ENCODE peak calls at places on chromosome 22, in ten cellular contexts. B, X, P, F, M, U, I, L, W and C are unnamed samples.

GRCh38 chr22:19825016-19825339 is 29.7 kb downstream of the GNB1L start:
- DNase-seq in B (peak), X (no peak), P (no peak), F (no peak), M (no peak), U (no peak), I (no peak), L (no peak), W (peak), C (no peak)

GRCh38 chr22:19455585-19456370 is 8.3 kb upstream of the C22orf39 start:
- DNase-seq in B (no peak), X (no peak), P (no peak), F (no peak), M (peak), U (no peak), I (no peak), L (no peak), W (no peak), C (no peak)

GRCh38 chr22:19178065-19178658 is 374 bp downstream of the SLC25A1 start:
- DNase-seq in B (no peak), X (no peak), P (no peak), F (peak), M (no peak), U (peak), I (peak), L (no peak), W (peak), C (no peak)

GRCh38 chr22:27970596-27971220 is 51.7 kb upstream of the PITPNB start:
- DNase-seq in B (no peak), X (no peak), P (no peak), F (no peak), M (no peak), U (no peak), I (no peak), L (no peak), W (no peak), C (no peak)

GRCh38 chr22:19958083-19959042 is 16.7 kb upstream of the TXNRD2 start:
- DNase-seq in B (no peak), X (no peak), P (no peak), F (peak), M (no peak), U (no peak), I (no peak), L (peak), W (no peak), C (no peak)

GRCh38 chr22:38782402-38783094 is 11.4 kb downstream of the DNAL4 start:
- DNase-seq in B (no peak), X (no peak), P (no peak), F (no peak), M (peak), U (no peak), I (no peak), L (no peak), W (no peak), C (no peak)

GRCh38 chr22:40396882-40397281 is 26.5 kb downstream of the SGSM3 start:
- DNase-seq in B (peak), X (no peak), P (no peak), F (no peak), M (peak), U (no peak), I (peak), L (peak), W (peak), C (peak)

GRCh38 chr22:30178180-30179126 is 68.1 kb downstream of the LIF start:
- DNase-seq in B (no peak), X (no peak), P (peak), F (no peak), M (no peak), U (no peak), I (no peak), L (no peak), W (no peak), C (no peak)

GRCh38 chr22:27866136-27867091 is 52.6 kb downstream of the PITPNB start:
- DNase-seq in B (no peak), X (no peak), P (no peak), F (no peak), M (no peak), U (no peak), I (no peak), L (no peak), W (no peak), C (peak)

GRCh38 chr22:35708453-35708852 is 9.2 kb upstream of the APOL5 start:
- DNase-seq in B (no peak), X (no peak), P (no peak), F (no peak), M (peak), U (no peak), I (no peak), L (no peak), W (no peak), C (no peak)

GRCh38 chr22:29782061-29782845 is 15.1 kb downstream of the UQCR10 start:
- DNase-seq in B (no peak), X (no peak), P (no peak), F (peak), M (no peak), U (no peak), I (peak), L (no peak), W (peak), C (no peak)

GRCh38 chr22:35258144-35258988 is 1.1 kb downstream of the HMGXB4 start:
- DNase-seq in B (no peak), X (no peak), P (no peak), F (no peak), M (no peak), U (peak), I (no peak), L (no peak), W (peak), C (peak)

GRCh38 chr22:49583886-49584505 is 243.7 kb downstream of the BRD1 start:
- DNase-seq in B (no peak), X (no peak), P (no peak), F (no peak), M (no peak), U (no peak), I (no peak), L (peak), W (no peak), C (no peak)

GRCh38 chr22:28151241-28151640 is 232.2 kb upstream of the PITPNB start:
- DNase-seq in B (no peak), X (no peak), P (no peak), F (no peak), M (no peak), U (no peak), I (no peak), L (no peak), W (no peak), C (no peak)

GRCh38 chr22:25488244-25489020 is 76.0 kb upstream of the GRK3 start:
- DNase-seq in B (peak), X (peak), P (peak), F (peak), M (peak), U (no peak), I (peak), L (no peak), W (peak), C (peak)

GRCh38 chr22:31286360-31287255 is 5.7 kb downstream of the PIK3IP1 start:
- DNase-seq in B (no peak), X (no peak), P (no peak), F (no peak), M (no peak), U (peak), I (no peak), L (no peak), W (peak), C (no peak)

GRCh38 chr22:29139965-29140782 is 65.5 kb upstream of the EMID1 start:
- DNase-seq in B (no peak), X (no peak), P (no peak), F (no peak), M (no peak), U (no peak), I (no peak), L (no peak), W (no peak), C (no peak)

GRCh38 chr22:50670914-50671538 is 1.6 kb upstream of the SHANK3 start:
- DNase-seq in B (no peak), X (no peak), P (no peak), F (no peak), M (no peak), U (no peak), I (no peak), L (no peak), W (no peak), C (no peak)

GRCh38 chr22:20783844-20784723 is 10.2 kb downstream of the SERPIND1 start:
- DNase-seq in B (no peak), X (peak), P (peak), F (no peak), M (peak), U (peak), I (no peak), L (no peak), W (peak), C (peak)

GRCh38 chr22:22865311-22866072 is 22.1 kb upstream of the IGLL5 start:
- DNase-seq in B (no peak), X (no peak), P (no peak), F (no peak), M (no peak), U (peak), I (no peak), L (no peak), W (no peak), C (no peak)

GRCh38 chr22:46537221-46537945 is at the start of gene CELSR1:
- DNase-seq in B (no peak), X (no peak), P (no peak), F (peak), M (no peak), U (no peak), I (no peak), L (no peak), W (peak), C (no peak)

GRCh38 chr22:19853879-19854777 is 546 bp downstream of the GNB1L start:
- DNase-seq in B (peak), X (no peak), P (peak), F (no peak), M (no peak), U (peak), I (no peak), L (no peak), W (peak), C (no peak)

GRCh38 chr22:32650553-32651345 is 150.8 kb upstream of the TIMP3 start:
- DNase-seq in B (no peak), X (no peak), P (no peak), F (no peak), M (peak), U (no peak), I (no peak), L (no peak), W (no peak), C (no peak)

GRCh38 chr22:50206599-50206998 is 5.8 kb downstream of the SELENOO start:
- DNase-seq in B (no peak), X (no peak), P (no peak), F (peak), M (peak), U (peak), I (no peak), L (no peak), W (no peak), C (no peak)

GRCh38 chr22:20996598-20997535 is 5.1 kb downstream of the THAP7 start:
- DNase-seq in B (no peak), X (no peak), P (no peak), F (no peak), M (no peak), U (no peak), I (no peak), L (no peak), W (no peak), C (no peak)

GRCh38 chr22:29309332-29310064 is 3.0 kb downstream of the GAS2L1 start:
- DNase-seq in B (no peak), X (no peak), P (no peak), F (no peak), M (no peak), U (no peak), I (peak), L (peak), W (peak), C (no peak)

GRCh38 chr22:20229916-20230775 is 38.0 kb downstream of the RTN4R start:
- DNase-seq in B (no peak), X (no peak), P (no peak), F (no peak), M (no peak), U (no peak), I (no peak), L (no peak), W (no peak), C (no peak)

GRCh38 chr22:26835929-26836528 is 178.6 kb downstream of the MIAT start:
- DNase-seq in B (no peak), X (peak), P (peak), F (no peak), M (peak), U (peak), I (peak), L (no peak), W (peak), C (no peak)

GRCh38 chr22:23179381-23180294 is 671 bp upstream of the BCR start:
- DNase-seq in B (no peak), X (no peak), P (no peak), F (peak), M (no peak), U (peak), I (no peak), L (no peak), W (peak), C (no peak)

GRCh38 chr22:29230916-29231875 is 25.5 kb downstream of the EMID1 start:
- DNase-seq in B (no peak), X (no peak), P (no peak), F (peak), M (no peak), U (no peak), I (no peak), L (no peak), W (no peak), C (no peak)

GRCh38 chr22:20980523-20980922 is 1.6 kb upstream of the LZTR1 start:
- DNase-seq in B (no peak), X (no peak), P (no peak), F (no peak), M (no peak), U (no peak), I (no peak), L (no peak), W (no peak), C (no peak)

GRCh38 chr22:39207141-39208012 is 37.4 kb downstream of the PDGFB start:
- DNase-seq in B (no peak), X (no peak), P (no peak), F (no peak), M (no peak), U (no peak), I (peak), L (peak), W (no peak), C (no peak)

GRCh38 chr22:50713571-50714056 is 24.4 kb upstream of the ACR start:
- DNase-seq in B (no peak), X (no peak), P (no peak), F (peak), M (no peak), U (no peak), I (no peak), L (peak), W (no peak), C (no peak)

GRCh38 chr22:24435861-24436351 is 8.5 kb downstream of the ADORA2A start:
- DNase-seq in B (no peak), X (no peak), P (no peak), F (peak), M (peak), U (peak), I (no peak), L (no peak), W (no peak), C (no peak)

GRCh38 chr22:24437091-24437490 is 9.7 kb downstream of the ADORA2A start:
- DNase-seq in B (no peak), X (no peak), P (no peak), F (no peak), M (no peak), U (peak), I (no peak), L (no peak), W (no peak), C (no peak)

GRCh38 chr22:24440270-24440717 is 12.9 kb downstream of the ADORA2A start:
- DNase-seq in B (no peak), X (no peak), P (no peak), F (peak), M (no peak), U (no peak), I (no peak), L (no peak), W (no peak), C (no peak)

GRCh38 chr22:24436553-24436952 is 9.2 kb downstream of the ADORA2A start:
- DNase-seq in B (no peak), X (no peak), P (no peak), F (no peak), M (no peak), U (peak), I (no peak), L (no peak), W (no peak), C (no peak)

GRCh38 chr22:24437820-24438328 is 10.5 kb downstream of the ADORA2A start:
- DNase-seq in B (no peak), X (peak), P (no peak), F (no peak), M (no peak), U (peak), I (no peak), L (no peak), W (no peak), C (no peak)
- TF ChIP-seq CTCF in B (peak), X (no peak), P (peak), F (no peak), M (peak), U (peak), I (no peak), L (no peak), W (no peak), C (peak)

GRCh38 chr22:42549329-42550060 is 4.3 kb upstream of the SERHL2 start:
- DNase-seq in B (no peak), X (no peak), P (no peak), F (no peak), M (no peak), U (peak), I (no peak), L (no peak), W (no peak), C (no peak)
- TF ChIP-seq CTCF in B (no peak), X (no peak), P (no peak), F (no peak), M (no peak), U (peak), I (no peak), L (no peak), W (no peak), C (no peak)

DNA sequence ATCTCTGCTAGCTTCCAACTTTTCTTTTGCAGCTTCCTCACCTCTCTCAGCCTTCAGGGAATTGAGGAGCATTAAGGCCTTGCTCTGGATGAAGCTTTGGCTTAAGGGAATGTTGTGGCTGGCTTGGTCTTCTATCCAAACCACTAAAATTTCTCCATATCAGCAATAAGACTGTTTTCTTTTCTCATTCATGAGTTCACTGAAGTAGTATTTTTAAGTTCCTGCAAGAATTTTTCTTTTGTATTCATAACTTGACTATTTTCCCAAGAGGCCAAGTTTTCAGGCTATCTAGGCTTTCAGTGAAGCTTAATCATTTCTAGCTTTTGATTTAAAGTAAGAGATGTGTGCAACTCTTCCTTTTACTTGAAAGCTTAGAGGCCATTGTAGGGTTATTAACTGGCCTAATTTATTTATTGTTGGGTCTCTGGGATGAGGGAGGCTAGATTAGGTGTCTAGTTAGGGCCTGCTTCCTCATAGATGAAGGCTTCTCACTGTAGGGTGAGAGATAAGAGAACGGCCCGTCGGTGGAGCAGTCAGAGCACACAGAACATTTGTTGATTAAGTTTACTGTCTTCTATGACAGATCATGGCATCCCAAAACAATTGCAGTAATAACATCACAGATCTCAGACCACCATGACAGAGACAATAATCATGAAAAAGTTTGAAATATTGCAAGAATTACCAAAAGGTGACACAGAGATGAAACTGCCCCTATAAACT is 33.2 kb downstream of the CSF2RB start:
- DNase-seq in B (no peak), X (no peak), P (no peak), F (no peak), M (no peak), U (peak), I (no peak), L (no peak), W (no peak), C (no peak)
- TF ChIP-seq CTCF in B (no peak), X (peak), P (no peak), F (no peak), M (peak), U (peak), I (no peak), L (peak), W (no peak), C (no peak)

GRCh38 chr22:45441158-45441557 is 27.7 kb downstream of the RIBC2 start:
- DNase-seq in B (no peak), X (peak), P (peak), F (peak), M (peak), U (peak), I (peak), L (no peak), W (peak), C (peak)
- TF ChIP-seq CTCF in B (peak), X (peak), P (peak), F (peak), M (peak), U (peak), I (peak), L (peak), W (peak), C (peak)

GRCh38 chr22:44811141-44811540 is 58.8 kb downstream of the ARHGAP8 start:
- DNase-seq in B (no peak), X (no peak), P (no peak), F (no peak), M (no peak), U (no peak), I (no peak), L (no peak), W (no peak), C (no peak)

GRCh38 chr22:44809456-44809855 is 57.1 kb downstream of the ARHGAP8 start:
- DNase-seq in B (no peak), X (no peak), P (no peak), F (no peak), M (no peak), U (no peak), I (no peak), L (no peak), W (no peak), C (no peak)

GRCh38 chr22:44805663-44806062 is 53.3 kb downstream of the ARHGAP8 start:
- DNase-seq in B (no peak), X (no peak), P (no peak), F (no peak), M (no peak), U (no peak), I (no peak), L (no peak), W (no peak), C (no peak)

GRCh38 chr22:44807232-44807631 is 54.9 kb downstream of the ARHGAP8 start:
- DNase-seq in B (no peak), X (no peak), P (no peak), F (no peak), M (no peak), U (no peak), I (no peak), L (no peak), W (no peak), C (no peak)

DNA sequence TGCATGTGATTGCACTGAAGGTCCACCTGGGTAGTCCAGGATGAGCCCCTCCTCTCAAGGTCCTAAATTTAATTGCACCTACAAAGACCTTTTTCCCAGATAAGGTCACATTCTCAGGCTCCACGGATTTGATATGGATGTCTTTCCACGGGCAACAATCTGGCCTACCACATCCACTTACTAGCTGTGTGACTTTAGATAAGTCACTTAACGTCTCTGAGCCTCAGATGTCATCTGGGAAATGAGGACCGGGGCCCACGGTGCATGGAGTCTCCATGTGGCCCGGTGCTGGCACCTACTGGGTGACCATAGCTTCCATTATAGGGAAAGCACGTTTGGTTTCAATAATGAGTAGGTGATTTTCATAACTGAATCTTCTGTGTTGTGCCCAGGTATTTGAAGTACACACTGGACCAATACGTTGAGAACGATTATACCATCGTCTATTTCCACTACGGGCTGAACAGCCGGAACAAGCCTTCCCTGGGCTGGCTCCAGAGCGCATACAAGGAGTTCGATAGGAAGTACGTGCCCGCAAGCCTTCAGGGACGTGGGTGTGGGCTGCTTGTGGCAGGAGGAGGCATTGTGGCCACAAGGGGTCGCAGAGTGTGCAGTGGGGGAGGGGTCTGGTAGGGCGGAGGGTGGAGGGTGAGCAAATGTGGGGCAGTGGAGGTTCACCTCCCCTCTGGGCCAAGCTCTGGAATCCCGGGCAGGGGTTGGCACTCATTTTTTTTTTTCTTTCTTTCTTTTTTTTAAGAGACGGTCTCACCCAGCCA is 55.7 kb downstream of the ARHGAP8 start:
- DNase-seq in B (no peak), X (no peak), P (no peak), F (no peak), M (no peak), U (peak), I (no peak), L (no peak), W (no peak), C (no peak)
- TF ChIP-seq CTCF in B (peak), X (no peak), P (no peak), F (no peak), M (peak), U (peak), I (no peak), L (no peak), W (no peak), C (peak)